ENCODE peak calls at places on chromosomes 1 and 21, in four cellular contexts. V is left lung, J is mucosa of descending colon, B is left ventricle myocardium inferior. Q is an unnamed sample.
A peak's percentile ranks its signal among the peaks of the same experiment; 100 is the strongest.

GRCh38 chr1:43382027-43382771 is 7.4 kb downstream of the MED8 start:
- DNase-seq in V (no peak), J (no peak), B (no peak), Q (no peak)

GRCh38 chr1:2151252-2151651 is 43.3 kb downstream of the FAAP20 start:
- DNase-seq in V (no peak), J (no peak), B (no peak), Q (no peak)

GRCh38 chr1:8794605-8795004 is 22.8 kb downstream of the RERE start:
- DNase-seq in V (no peak), J (no peak), B (no peak), Q (no peak)

GRCh38 chr1:223771814-223772770 is 59.8 kb downstream of the CAPN2 start:
- DNase-seq in V (no peak), J (no peak), B (peak; percentile 70), Q (no peak)

GRCh38 chr21:22758478-22758877 is 1760.3 kb downstream of the NCAM2 start:
- DNase-seq in V (no peak), J (no peak), B (no peak), Q (no peak)

GRCh38 chr1:102183711-102184110 is 187.0 kb upstream of the OLFM3 start:
- DNase-seq in V (no peak), J (no peak), B (no peak), Q (no peak)

GRCh38 chr1:220272841-220273090 is 513 bp upstream of the RAB3GAP2 start:
- DNase-seq in V (no peak), J (no peak), B (no peak), Q (no peak)

GRCh38 chr1:116087628-116088027 is 23.6 kb upstream of the MAB21L3 start:
- DNase-seq in V (no peak), J (no peak), B (no peak), Q (no peak)

GRCh38 chr1:205451759-205452164 is 4.1 kb downstream of the BLACAT1 start:
- DNase-seq in V (no peak), J (no peak), B (no peak), Q (no peak)

GRCh38 chr1:16017076-16017460 is 775 bp downstream of the HSPB7 start:
- DNase-seq in V (peak; percentile 41), J (no peak), B (no peak), Q (no peak)
- H3K4me1 ChIP-seq in V (peaks cover 23% of the 10 kb centered on the region), J (peaks cover 16% of the 10 kb centered on the region), B (peaks cover 91% of the 10 kb centered on the region), Q (peaks cover 7% of the 10 kb centered on the region)

DNA sequence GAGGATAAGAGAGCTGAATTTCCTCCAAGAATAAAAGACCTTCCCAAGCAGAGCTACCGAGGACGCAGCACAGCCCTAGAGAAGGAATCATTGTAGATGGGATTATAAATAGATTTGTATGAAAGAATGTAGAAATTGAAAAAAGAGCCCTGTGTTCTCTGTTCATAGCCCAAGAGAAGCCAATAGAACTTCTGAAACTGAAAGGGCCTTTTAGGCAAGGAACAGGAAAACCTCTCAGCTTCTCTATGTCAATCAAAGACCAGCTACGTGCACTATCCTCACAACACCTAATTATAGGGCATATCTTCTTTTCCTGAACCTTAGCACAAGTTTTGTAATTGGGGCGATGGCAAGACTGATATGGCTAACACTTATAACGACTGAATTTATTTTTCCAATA is 192.4 kb upstream of the RNPC3 start:
- DNase-seq in V (no peak), J (no peak), B (no peak), Q (no peak)
- H3K4me3 ChIP-seq in V (no peak overlapping the region), J (no peak overlapping the region), B (no peak overlapping the region), Q (no peak overlapping the region)

GRCh38 chr1:176745945-176746344 is 283.0 kb downstream of the PAPPA2 start:
- DNase-seq in V (no peak), J (no peak), B (no peak), Q (no peak)
- TF ChIP-seq CTCF in V (no peak), J (no peak), B (peak; percentile 12), Q (no peak)

GRCh38 chr1:109151591-109151990 is 37.7 kb downstream of the ELAPOR1 start:
- DNase-seq in V (no peak), J (no peak), B (no peak), Q (no peak)

GRCh38 chr1:109148838-109149555 is 35.1 kb downstream of the ELAPOR1 start:
- DNase-seq in V (no peak), J (no peak), B (no peak), Q (no peak)

GRCh38 chr1:109152196-109152595 is 38.3 kb downstream of the ELAPOR1 start:
- DNase-seq in V (no peak), J (no peak), B (no peak), Q (peak; percentile 65)

GRCh38 chr1:109149874-109150601 is 36.1 kb downstream of the ELAPOR1 start:
- DNase-seq in V (no peak), J (no peak), B (no peak), Q (no peak)

GRCh38 chr1:109151146-109151545 is 37.2 kb downstream of the ELAPOR1 start:
- DNase-seq in V (no peak), J (peak; percentile 71), B (peak; percentile 47), Q (peak; percentile 66)
- H3K4me1 ChIP-seq in V (peaks cover 4% of the 10 kb centered on the region), J (peaks cover 16% of the 10 kb centered on the region), B (peaks cover 27% of the 10 kb centered on the region), Q (peaks cover 51% of the 10 kb centered on the region)

Q was measured in pancreas.